ENCODE peak calls at places on chromosomes 3 and 15, in eight cellular contexts. K is GM23338, L is lung, Y is IMR-90, U is dorsolateral prefrontal cortex, G is thoracic aorta, Z is A549, I is left ventricle myocardium inferior. Q is an unnamed sample.

GRCh38 chr3:189157232-189158007 is 14.4 kb upstream of the TPRG1 start:
- DNase-seq in K (no peak), L (no peak), Y (no peak), U (no peak), G (no peak), Z (no peak), I (no peak), Q (no peak)

GRCh38 chr15:78425643-78426042 is 12.4 kb upstream of the IREB2 start:
- DNase-seq in K (no peak), L (no peak), Y (no peak), U (no peak), G (no peak), Z (no peak), I (no peak), Q (no peak)

GRCh38 chr3:181541414-181541813 is 170.3 kb upstream of the SOX2 start:
- DNase-seq in K (no peak), L (no peak), Y (no peak), U (no peak), G (no peak), Z (no peak), I (no peak), Q (no peak)

GRCh38 chr3:45100998-45101407 is 45.2 kb downstream of the CDCP1 start:
- DNase-seq in K (no peak), L (no peak), Y (peak), U (no peak), G (no peak), Z (no peak), I (no peak), Q (peak)

GRCh38 chr3:187811580-187812250 is 66.4 kb upstream of the BCL6 start:
- DNase-seq in K (no peak), L (no peak), Y (peak), U (no peak), G (no peak), Z (peak), I (no peak), Q (peak)

GRCh38 chr3:177789500-177789899 is 592.2 kb upstream of the TBL1XR1 start:
- DNase-seq in K (no peak), L (no peak), Y (no peak), U (no peak), G (no peak), Z (no peak), I (no peak), Q (no peak)

GRCh38 chr3:195522254-195523023 is 20.7 kb downstream of the PPP1R2 start:
- DNase-seq in K (peak), L (no peak), Y (peak), U (no peak), G (no peak), Z (peak), I (no peak), Q (no peak)

GRCh38 chr3:118882353-118882947 is 152.2 kb downstream of the IGSF11 start:
- DNase-seq in K (peak), L (peak), Y (peak), U (peak), G (no peak), Z (peak), I (peak), Q (peak)

GRCh38 chr3:184399410-184399809 is 19.6 kb downstream of the CHRD start:
- DNase-seq in K (peak), L (no peak), Y (peak), U (no peak), G (no peak), Z (no peak), I (no peak), Q (peak)

GRCh38 chr15:79977431-79977940 is 6.5 kb upstream of the BCL2A1 start:
- DNase-seq in K (no peak), L (no peak), Y (peak), U (no peak), G (no peak), Z (no peak), I (no peak), Q (no peak)

GRCh38 chr3:192897005-192897404 is 20.7 kb downstream of the MB21D2 start:
- DNase-seq in K (no peak), L (no peak), Y (no peak), U (no peak), G (no peak), Z (no peak), I (no peak), Q (no peak)

GRCh38 chr3:67923796-67924195 is 269.4 kb upstream of the SUCLG2 start:
- DNase-seq in K (no peak), L (no peak), Y (no peak), U (no peak), G (no peak), Z (no peak), I (no peak), Q (no peak)

GRCh38 chr3:120170223-120170622 is 76.0 kb upstream of the GSK3B start:
- DNase-seq in K (no peak), L (no peak), Y (peak), U (no peak), G (no peak), Z (peak), I (no peak), Q (no peak)

GRCh38 chr3:188390347-188390718 is 236.4 kb downstream of the LPP start:
- DNase-seq in K (no peak), L (no peak), Y (no peak), U (no peak), G (no peak), Z (no peak), I (no peak), Q (no peak)

GRCh38 chr3:197398301-197398878 is 100.0 kb upstream of the DLG1 start:
- DNase-seq in K (no peak), L (no peak), Y (no peak), U (no peak), G (no peak), Z (no peak), I (no peak), Q (no peak)

GRCh38 chr3:158573714-158574113 is 2.7 kb downstream of the MLF1 start:
- DNase-seq in K (peak), L (no peak), Y (no peak), U (no peak), G (no peak), Z (no peak), I (no peak), Q (no peak)

GRCh38 chr15:73755481-73755880 is 2.3 kb upstream of the INSYN1 start:
- DNase-seq in K (no peak), L (no peak), Y (no peak), U (no peak), G (no peak), Z (no peak), I (no peak), Q (no peak)

GRCh38 chr3:189292667-189293478 is 121.1 kb downstream of the TPRG1 start:
- DNase-seq in K (no peak), L (no peak), Y (no peak), U (no peak), G (no peak), Z (no peak), I (no peak), Q (no peak)

GRCh38 chr3:190070623-190071347 is 49.9 kb downstream of the P3H2 start:
- DNase-seq in K (no peak), L (no peak), Y (peak), U (no peak), G (no peak), Z (no peak), I (no peak), Q (no peak)

GRCh38 chr3:159548675-159549335 is 439.8 kb upstream of the IL12A start:
- DNase-seq in K (no peak), L (no peak), Y (peak), U (no peak), G (no peak), Z (no peak), I (no peak), Q (peak)

GRCh38 chr3:71714595-71714994 is 10.6 kb downstream of the EIF4E3 start:
- DNase-seq in K (no peak), L (no peak), Y (no peak), U (no peak), G (no peak), Z (no peak), I (no peak), Q (no peak)

GRCh38 chr3:123076112-123076495 is 9.3 kb downstream of the PDIA5 start:
- DNase-seq in K (no peak), L (no peak), Y (no peak), U (no peak), G (no peak), Z (no peak), I (no peak), Q (no peak)

GRCh38 chr3:110430146-110430545 is 641.5 kb upstream of the NECTIN3 start:
- DNase-seq in K (no peak), L (no peak), Y (peak), U (no peak), G (no peak), Z (no peak), I (no peak), Q (peak)

GRCh38 chr3:74273091-74273490 is 341.4 kb downstream of the CNTN3 start:
- DNase-seq in K (no peak), L (no peak), Y (peak), U (no peak), G (no peak), Z (no peak), I (no peak), Q (no peak)

GRCh38 chr3:68049781-68050180 is 395.4 kb upstream of the SUCLG2 start:
- DNase-seq in K (no peak), L (no peak), Y (no peak), U (no peak), G (no peak), Z (no peak), I (no peak), Q (no peak)

GRCh38 chr3:31157893-31158620 is 263.6 kb upstream of the GADL1 start:
- DNase-seq in K (no peak), L (no peak), Y (no peak), U (no peak), G (no peak), Z (no peak), I (no peak), Q (no peak)

GRCh38 chr3:106116733-106117489 is 248.1 kb upstream of the CBLB start:
- DNase-seq in K (no peak), L (no peak), Y (no peak), U (no peak), G (no peak), Z (no peak), I (no peak), Q (no peak)

GRCh38 chr3:72996473-72997333 is at the start of gene PPP4R2:
- DNase-seq in K (peak), L (peak), Y (peak), U (peak), G (peak), Z (peak), I (peak), Q (peak)

GRCh38 chr3:10929978-10930620 is 62.4 kb upstream of the SLC6A1 start:
- DNase-seq in K (no peak), L (no peak), Y (no peak), U (peak), G (no peak), Z (no peak), I (no peak), Q (no peak)

GRCh38 chr3:166257715-166258114 is 420.5 kb upstream of the BCHE start:
- DNase-seq in K (no peak), L (no peak), Y (no peak), U (no peak), G (no peak), Z (no peak), I (no peak), Q (no peak)

GRCh38 chr3:105364113-105364512 is 2.6 kb upstream of the ALCAM start:
- DNase-seq in K (no peak), L (no peak), Y (peak), U (no peak), G (no peak), Z (no peak), I (no peak), Q (peak)

GRCh38 chr3:49001155-49001554 is 6.0 kb upstream of the WDR6 start:
- DNase-seq in K (no peak), L (no peak), Y (no peak), U (no peak), G (no peak), Z (no peak), I (no peak), Q (no peak)

GRCh38 chr3:41893977-41894376 is 67.9 kb downstream of the ULK4 start:
- DNase-seq in K (peak), L (no peak), Y (peak), U (no peak), G (no peak), Z (peak), I (no peak), Q (peak)

GRCh38 chr3:29195055-29195454 is 85.8 kb upstream of the RBMS3 start:
- DNase-seq in K (no peak), L (no peak), Y (peak), U (no peak), G (no peak), Z (no peak), I (no peak), Q (no peak)

GRCh38 chr3:66386925-66387650 is 113.7 kb downstream of the LRIG1 start:
- DNase-seq in K (no peak), L (no peak), Y (peak), U (no peak), G (no peak), Z (no peak), I (no peak), Q (no peak)

GRCh38 chr3:141767062-141767461 is 3.9 kb downstream of the GRK7 start:
- DNase-seq in K (no peak), L (no peak), Y (no peak), U (no peak), G (no peak), Z (no peak), I (no peak), Q (no peak)

GRCh38 chr15:28116521-28117488 is 17.7 kb upstream of the OCA2 start:
- DNase-seq in K (no peak), L (no peak), Y (no peak), U (no peak), G (no peak), Z (no peak), I (no peak), Q (no peak)

GRCh38 chr3:38640661-38641441 is 8.6 kb downstream of the SCN5A start:
- DNase-seq in K (peak), L (no peak), Y (no peak), U (no peak), G (no peak), Z (no peak), I (no peak), Q (no peak)

GRCh38 chr3:60160105-60160791 is 1091.0 kb downstream of the FHIT start:
- DNase-seq in K (no peak), L (no peak), Y (no peak), U (no peak), G (no peak), Z (no peak), I (no peak), Q (no peak)

GRCh38 chr3:136326316-136326715 is 76.2 kb downstream of the PCCB start:
- DNase-seq in K (no peak), L (no peak), Y (no peak), U (no peak), G (no peak), Z (no peak), I (no peak), Q (no peak)
- H3K27ac ChIP-seq in K (no peak), L (no peak), Y (no peak), U (no peak), G (no peak), Z (no peak), I (no peak), Q (no peak)

DNA sequence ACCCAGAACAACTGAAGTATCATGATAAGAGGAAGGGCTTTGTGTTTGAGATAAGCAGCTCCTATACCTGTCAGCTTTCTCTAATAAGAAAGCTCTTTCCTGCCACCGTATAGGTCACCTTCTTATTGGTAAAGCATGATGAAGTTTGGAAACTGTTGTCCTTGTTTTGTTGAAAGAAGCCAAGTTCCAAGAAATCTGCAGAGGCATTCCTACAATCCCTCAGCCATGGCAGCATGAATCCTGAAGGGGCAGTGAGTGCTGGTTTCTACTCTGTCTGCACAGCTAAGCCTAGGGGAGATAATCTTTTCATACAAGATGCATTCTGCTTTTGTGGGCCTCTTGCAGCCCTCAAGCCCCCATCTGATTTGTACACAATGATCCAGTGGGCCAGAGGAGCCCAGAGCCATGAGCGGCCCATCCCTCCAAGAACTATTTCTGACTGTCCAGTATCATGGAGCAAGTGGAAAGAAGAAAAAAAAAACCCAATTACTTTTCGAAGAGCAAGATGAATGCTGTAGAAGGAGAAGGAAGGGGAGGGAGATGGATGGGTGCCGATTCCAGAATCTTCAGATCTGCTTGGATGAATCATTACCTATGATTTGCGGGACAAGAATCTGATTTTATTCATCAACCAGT is 1.9 kb upstream of the THBS1 start:
- DNase-seq in K (peak), L (no peak), Y (peak), U (no peak), G (no peak), Z (peak), I (no peak), Q (no peak)
- H3K4me3 ChIP-seq in K (peak), L (no peak), Y (peak), U (no peak), G (peak), Z (peak), I (peak), Q (no peak)

GRCh38 chr15:83011271-83012037 is at the start of gene C15orf40:
- DNase-seq in K (peak), L (peak), Y (peak), U (peak), G (peak), Z (peak), I (peak), Q (peak)

GRCh38 chr15:83015361-83015760 is 3.9 kb upstream of the C15orf40 start:
- DNase-seq in K (no peak), L (no peak), Y (no peak), U (no peak), G (no peak), Z (no peak), I (no peak), Q (no peak)

GRCh38 chr15:83012038-83012490 is 625 bp upstream of the C15orf40 start:
- DNase-seq in K (peak), L (no peak), Y (no peak), U (no peak), G (no peak), Z (no peak), I (no peak), Q (no peak)

GRCh38 chr15:83014205-83014653 is 2.8 kb upstream of the C15orf40 start:
- DNase-seq in K (no peak), L (no peak), Y (no peak), U (no peak), G (no peak), Z (no peak), I (no peak), Q (no peak)

DNA sequence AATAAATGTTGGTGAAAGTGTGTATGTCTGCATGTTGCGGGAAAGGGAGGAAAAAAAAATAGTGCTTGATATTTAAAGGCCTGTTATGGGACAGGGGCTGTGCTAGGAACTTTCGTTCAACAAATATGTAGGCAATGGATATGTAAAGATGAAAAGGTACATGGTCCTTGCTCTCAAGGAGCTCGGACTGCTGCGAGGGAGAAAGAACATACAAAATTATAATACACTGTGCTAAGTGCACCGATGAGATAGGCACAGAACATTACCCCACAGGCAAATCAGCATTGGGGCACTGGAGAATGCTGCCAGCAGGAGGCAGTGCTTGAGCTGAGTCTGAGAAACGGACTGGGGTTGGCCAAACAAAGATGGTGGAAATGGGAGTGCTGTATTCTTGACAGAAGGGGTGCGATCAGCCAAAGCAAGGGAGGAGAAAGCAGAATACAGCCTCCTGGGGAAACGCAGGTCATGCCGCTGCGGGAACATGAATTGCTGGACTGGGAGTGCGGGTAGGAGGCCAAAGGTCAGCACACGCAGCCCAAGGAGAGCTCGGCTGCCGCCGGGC is 649 bp downstream of the C15orf40 start:
- DNase-seq in K (peak), L (peak), Y (peak), U (peak), G (peak), Z (peak), I (peak), Q (peak)
- TF ChIP-seq CTCF in K (peak), L (peak), Y (peak), U (peak), G (peak), Z (peak), I (peak), Q (peak)

GRCh38 chr3:171873561-171873960 is 30.4 kb downstream of the TMEM212 start:
- DNase-seq in K (no peak), L (no peak), Y (peak), U (no peak), G (no peak), Z (peak), I (no peak), Q (peak)

GRCh38 chr3:171875923-171876412 is 32.8 kb downstream of the TMEM212 start:
- DNase-seq in K (no peak), L (peak), Y (peak), U (no peak), G (no peak), Z (no peak), I (no peak), Q (peak)

GRCh38 chr3:171876651-171877272 is 33.6 kb downstream of the TMEM212 start:
- DNase-seq in K (no peak), L (no peak), Y (peak), U (no peak), G (no peak), Z (no peak), I (no peak), Q (peak)

GRCh38 chr3:171874879-171875278 is 31.7 kb downstream of the TMEM212 start:
- DNase-seq in K (no peak), L (no peak), Y (no peak), U (no peak), G (no peak), Z (no peak), I (no peak), Q (no peak)

GRCh38 chr3:171874251-171874679 is 31.1 kb downstream of the TMEM212 start:
- DNase-seq in K (peak), L (no peak), Y (peak), U (no peak), G (no peak), Z (peak), I (no peak), Q (peak)
- H3K27ac ChIP-seq in K (peak), L (peak), Y (peak), U (no peak), G (peak), Z (peak), I (peak), Q (peak)

GRCh38 chr3:182914341-182914740 is 66.0 kb downstream of the DCUN1D1 start:
- DNase-seq in K (no peak), L (no peak), Y (peak), U (no peak), G (no peak), Z (no peak), I (no peak), Q (no peak)
- H3K4me3 ChIP-seq in K (no peak), L (no peak), Y (no peak), U (no peak), G (no peak), Z (no peak), I (no peak), Q (no peak)

GRCh38 chr3:52006820-52007133 is 11.1 kb upstream of the RPL29 start:
- DNase-seq in K (no peak), L (no peak), Y (no peak), U (no peak), G (no peak), Z (no peak), I (no peak), Q (no peak)

GRCh38 chr3:52007291-52007690 is 11.6 kb upstream of the RPL29 start:
- DNase-seq in K (no peak), L (no peak), Y (no peak), U (no peak), G (no peak), Z (no peak), I (no peak), Q (no peak)

GRCh38 chr3:52012699-52013098 is 17.0 kb upstream of the RPL29 start:
- DNase-seq in K (no peak), L (no peak), Y (no peak), U (no peak), G (no peak), Z (no peak), I (no peak), Q (no peak)

GRCh38 chr3:52013802-52014598 is 18.3 kb upstream of the RPL29 start:
- DNase-seq in K (no peak), L (no peak), Y (no peak), U (no peak), G (no peak), Z (no peak), I (no peak), Q (no peak)

GRCh38 chr3:52010431-52010830 is 14.7 kb upstream of the RPL29 start:
- DNase-seq in K (no peak), L (no peak), Y (no peak), U (no peak), G (no peak), Z (no peak), I (no peak), Q (no peak)
- TF ChIP-seq CTCF in K (no peak), L (no peak), Y (no peak), U (no peak), G (no peak), Z (no peak), I (no peak), Q (no peak)

GRCh38 chr15:31217566-31218270 is 108.9 kb upstream of the KLF13 start:
- DNase-seq in K (no peak), L (no peak), Y (no peak), U (no peak), G (no peak), Z (no peak), I (no peak), Q (no peak)
- H3K27ac ChIP-seq in K (no peak), L (peak), Y (no peak), U (peak), G (no peak), Z (peak), I (peak), Q (no peak)

Q was measured in brain microvascular endothelial cell.